ENCODE peak calls at places on chromosomes 2 and 18, in nine cellular contexts. T, M, Q, D, F, J, P, C and R are unnamed samples.

GRCh38 chr2:230184727-230185578 is 34.8 kb downstream of the SP110 start:
- DNase-seq in T (no peak), M (no peak), Q (no peak), D (no peak), F (no peak), J (no peak), P (no peak), C (no peak), R (no peak)

GRCh38 chr2:199186226-199186864 is 271.4 kb downstream of the SATB2 start:
- DNase-seq in T (no peak), M (no peak), Q (no peak), D (no peak), F (no peak), J (no peak), P (no peak), C (no peak), R (no peak)

GRCh38 chr2:27723372-27724144 is 48.0 kb upstream of the MRPL33 start:
- DNase-seq in T (peak; percentile 77), M (peak; percentile 78), Q (peak; percentile 92), D (peak; percentile 74), F (peak; percentile 66), J (peak; percentile 79), P (peak; percentile 57), C (peak; percentile 73), R (peak; percentile 92)

GRCh38 chr2:237473474-237474453 is 13.3 kb upstream of the MLPH start:
- DNase-seq in T (no peak), M (no peak), Q (no peak), D (no peak), F (peak; percentile 44), J (peak; percentile 89), P (no peak), C (no peak), R (no peak)

GRCh38 chr2:74052732-74053712 is 68.3 kb downstream of the TET3 start:
- DNase-seq in T (no peak), M (no peak), Q (no peak), D (no peak), F (no peak), J (no peak), P (no peak), C (no peak), R (no peak)

GRCh38 chr2:37232131-37232933 is 874 bp downstream of the NDUFAF7 start:
- DNase-seq in T (no peak), M (peak; percentile 41), Q (peak; percentile 21), D (no peak), F (no peak), J (peak; percentile 27), P (no peak), C (no peak), R (peak; percentile 16)

GRCh38 chr2:53202063-53202462 is 565.5 kb upstream of the CHAC2 start:
- DNase-seq in T (no peak), M (no peak), Q (peak; percentile 63), D (no peak), F (no peak), J (peak; percentile 52), P (no peak), C (peak; percentile 43), R (no peak)

GRCh38 chr18:6055711-6056110 is 160.4 kb upstream of the TMEM200C start:
- DNase-seq in T (no peak), M (no peak), Q (no peak), D (no peak), F (no peak), J (no peak), P (no peak), C (no peak), R (no peak)

GRCh38 chr2:169649278-169649677 is 44.9 kb downstream of the CFAP210 start:
- DNase-seq in T (no peak), M (no peak), Q (no peak), D (no peak), F (no peak), J (no peak), P (no peak), C (no peak), R (no peak)

GRCh38 chr2:224722777-224723176 is 6.6 kb upstream of the CCDC195 start:
- DNase-seq in T (no peak), M (no peak), Q (no peak), D (no peak), F (no peak), J (no peak), P (no peak), C (no peak), R (no peak)

GRCh38 chr2:96848264-96848663 is 4.4 kb upstream of the ANKRD23 start:
- DNase-seq in T (peak; percentile 93), M (no peak), Q (no peak), D (no peak), F (no peak), J (no peak), P (no peak), C (no peak), R (no peak)

GRCh38 chr2:96404446-96405373 is 69.1 kb downstream of the NCAPH start:
- DNase-seq in T (no peak), M (peak; percentile 64), Q (no peak), D (no peak), F (no peak), J (peak; percentile 68), P (no peak), C (peak; percentile 66), R (peak; percentile 86)

GRCh38 chr2:45712538-45712937 is 61.1 kb downstream of the PRKCE start:
- DNase-seq in T (no peak), M (no peak), Q (peak; percentile 13), D (no peak), F (no peak), J (no peak), P (no peak), C (no peak), R (no peak)

GRCh38 chr2:85768713-85769112 is 14.9 kb downstream of the ATOH8 start:
- DNase-seq in T (peak; percentile 72), M (peak; percentile 89), Q (no peak), D (peak; percentile 91), F (peak; percentile 88), J (no peak), P (no peak), C (peak; percentile 51), R (no peak)

GRCh38 chr2:106183093-106183837 is 10.8 kb downstream of the UXS1 start:
- DNase-seq in T (no peak), M (no peak), Q (no peak), D (peak; percentile 48), F (no peak), J (no peak), P (no peak), C (no peak), R (no peak)

GRCh38 chr2:8002765-8003393 is 679.0 kb upstream of the ID2 start:
- DNase-seq in T (no peak), M (no peak), Q (no peak), D (no peak), F (no peak), J (no peak), P (no peak), C (no peak), R (no peak)

GRCh38 chr2:85161626-85161960 is 28.4 kb downstream of the TCF7L1 start:
- DNase-seq in T (no peak), M (no peak), Q (no peak), D (no peak), F (no peak), J (peak; percentile 36), P (no peak), C (no peak), R (no peak)

GRCh38 chr2:162537651-162538050 is 193.7 kb downstream of the GCA start:
- DNase-seq in T (no peak), M (no peak), Q (no peak), D (no peak), F (no peak), J (no peak), P (no peak), C (no peak), R (no peak)

GRCh38 chr2:20186855-20187187 is 38.1 kb downstream of the SDC1 start:
- DNase-seq in T (no peak), M (no peak), Q (no peak), D (no peak), F (no peak), J (no peak), P (no peak), C (no peak), R (no peak)

GRCh38 chr2:20187331-20187730 is 37.6 kb downstream of the SDC1 start:
- DNase-seq in T (no peak), M (no peak), Q (no peak), D (no peak), F (no peak), J (no peak), P (no peak), C (no peak), R (no peak)

GRCh38 chr2:20188201-20188600 is 36.7 kb downstream of the SDC1 start:
- DNase-seq in T (no peak), M (no peak), Q (no peak), D (no peak), F (no peak), J (no peak), P (no peak), C (no peak), R (no peak)

GRCh38 chr2:20185176-20186022 is 39.5 kb downstream of the SDC1 start:
- DNase-seq in T (no peak), M (no peak), Q (peak; percentile 48), D (no peak), F (no peak), J (peak; percentile 75), P (no peak), C (no peak), R (no peak)

GRCh38 chr2:20186078-20186854 is 38.7 kb downstream of the SDC1 start:
- DNase-seq in T (peak; percentile 82), M (no peak), Q (peak; percentile 64), D (no peak), F (no peak), J (peak; percentile 80), P (no peak), C (no peak), R (no peak)
- H3K4me3 ChIP-seq in T (no peak overlapping the region), M (no peak overlapping the region), Q (no peak overlapping the region), D (no peak overlapping the region), F (no peak overlapping the region), J (no peak overlapping the region), P (no peak overlapping the region), C (no peak overlapping the region), R (no peak overlapping the region)

DNA sequence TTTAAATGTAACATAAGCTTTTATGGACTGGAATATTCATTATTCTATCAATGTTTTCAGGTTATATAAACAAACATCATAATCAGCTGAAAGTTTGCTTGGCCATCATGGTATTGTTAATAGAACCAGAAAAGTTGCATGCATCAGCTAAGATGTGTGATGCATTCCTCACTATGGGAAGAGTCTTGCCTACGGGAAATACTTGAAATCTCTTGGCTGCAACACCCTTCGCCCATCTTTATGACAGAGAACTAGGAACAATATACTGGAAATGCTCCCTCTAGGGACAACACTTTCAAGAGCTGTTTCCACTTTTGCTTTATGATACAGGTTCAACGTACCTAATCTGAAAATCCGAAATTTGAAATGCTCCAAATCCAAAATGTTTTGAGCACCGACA is 1390.8 kb downstream of the DPP10 start:
- DNase-seq in T (no peak), M (no peak), Q (no peak), D (no peak), F (no peak), J (no peak), P (no peak), C (no peak), R (no peak)
- TF ChIP-seq CTCF in T (no peak), M (no peak), Q (no peak), D (no peak), F (no peak), J (no peak), P (no peak), C (no peak), R (no peak)

GRCh38 chr2:176130153-176130916 is 830 bp downstream of the HOXD8 start:
- DNase-seq in T (no peak), M (peak; percentile 35), Q (peak; percentile 59), D (peak; percentile 78), F (peak; percentile 85), J (no peak), P (no peak), C (no peak), R (no peak)
- TF ChIP-seq POLR2A in T (no peak), M (no peak), Q (no peak), D (peak; percentile 62), F (peak; percentile 65), J (no peak), P (no peak), C (no peak), R (no peak)

GRCh38 chr2:197502201-197502600 is 2.0 kb downstream of the HSPE1 start:
- DNase-seq in T (no peak), M (no peak), Q (no peak), D (no peak), F (no peak), J (no peak), P (no peak), C (peak; percentile 55), R (no peak)
- H3K4me3 ChIP-seq in T (no peak overlapping the region), M (no peak overlapping the region), Q (peak overlapping the region; percentile 86), D (no peak overlapping the region), F (no peak overlapping the region), J (no peak overlapping the region), P (no peak overlapping the region), C (no peak overlapping the region), R (no peak overlapping the region)